ENCODE peak calls at places on chromosomes 7 and 10, in six cellular contexts. X is heart right ventricle, F is GM23338, P is IMR-90, Q is spleen, M is prostate gland. H is an unnamed sample.

GRCh38 chr7:680411-681127 is 45.9 kb upstream of the DNAAF5 start:
- DNase-seq in X (no peak), F (no peak), P (no peak), Q (peak; percentile 64), M (no peak), H (no peak)

GRCh38 chr7:137943132-137943551 is 58.7 kb downstream of the CREB3L2 start:
- DNase-seq in X (peak; percentile 69), F (peak; percentile 57), P (peak; percentile 98), Q (no peak), M (no peak), H (peak; percentile 82)

GRCh38 chr7:111499027-111499426 is 63.3 kb downstream of the IMMP2L start:
- DNase-seq in X (no peak), F (no peak), P (peak; percentile 83), Q (no peak), M (no peak), H (no peak)

GRCh38 chr7:138866353-138866752 is 68.4 kb upstream of the ATP6V0A4 start:
- DNase-seq in X (no peak), F (peak; percentile 31), P (no peak), Q (no peak), M (no peak), H (no peak)

GRCh38 chr7:45511721-45512422 is 62.3 kb upstream of the ADCY1 start:
- DNase-seq in X (no peak), F (no peak), P (no peak), Q (no peak), M (no peak), H (no peak)

GRCh38 chr7:1567082-1567771 is 2.6 kb downstream of the PSMG3 start:
- DNase-seq in X (no peak), F (no peak), P (peak; percentile 79), Q (no peak), M (no peak), H (no peak)

GRCh38 chr10:116287906-116288501 is 15.0 kb upstream of the GFRA1 start:
- DNase-seq in X (peak; percentile 37), F (peak; percentile 70), P (peak; percentile 64), Q (no peak), M (no peak), H (peak; percentile 69)

GRCh38 chr10:14653271-14654161 is 121.2 kb downstream of the FAM107B start:
- DNase-seq in X (peak; percentile 28), F (peak; percentile 82), P (peak; percentile 74), Q (no peak), M (peak; percentile 42), H (peak; percentile 49)

GRCh38 chr7:101900103-101900502 is 82.7 kb downstream of the CUX1 start:
- DNase-seq in X (peak; percentile 66), F (no peak), P (no peak), Q (peak; percentile 69), M (peak; percentile 81), H (no peak)

GRCh38 chr10:18683427-18683826 is 24.2 kb downstream of the ARL5B start:
- DNase-seq in X (no peak), F (no peak), P (peak; percentile 82), Q (no peak), M (no peak), H (no peak)

GRCh38 chr7:35725280-35725680 is 30.3 kb upstream of the HERPUD2 start:
- DNase-seq in X (no peak), F (peak; percentile 27), P (no peak), Q (peak; percentile 89), M (no peak), H (no peak)

GRCh38 chr7:102264367-102264891 is 22.2 kb upstream of the SH2B2 start:
- DNase-seq in X (no peak), F (no peak), P (peak; percentile 78), Q (no peak), M (no peak), H (no peak)

GRCh38 chr10:43707755-43708154 is 59.1 kb upstream of the ZNF32 start:
- DNase-seq in X (peak; percentile 84), F (no peak), P (no peak), Q (peak; percentile 78), M (no peak), H (no peak)

GRCh38 chr7:30974605-30975256 is 11.0 kb downstream of the GHRHR start:
- DNase-seq in X (peak; percentile 69), F (peak; percentile 88), P (peak; percentile 40), Q (no peak), M (peak; percentile 29), H (peak; percentile 59)

GRCh38 chr10:31083765-31084184 is 52.1 kb upstream of the ZNF438 start:
- DNase-seq in X (peak; percentile 51), F (peak; percentile 81), P (peak; percentile 39), Q (no peak), M (no peak), H (peak; percentile 82)

GRCh38 chr7:137169282-137169698 is 174.2 kb downstream of the PTN start:
- DNase-seq in X (peak; percentile 57), F (peak; percentile 88), P (peak; percentile 85), Q (no peak), M (peak; percentile 21), H (peak; percentile 95)

GRCh38 chr7:1046722-1047679 is 2.7 kb downstream of the GPR146 start:
- DNase-seq in X (no peak), F (no peak), P (no peak), Q (peak; percentile 45), M (peak; percentile 81), H (no peak)

GRCh38 chr10:119502214-119502613 is 40.3 kb downstream of the RGS10 start:
- DNase-seq in X (no peak), F (no peak), P (no peak), Q (peak; percentile 89), M (no peak), H (no peak)

GRCh38 chr7:47636693-47637175 is 54.8 kb upstream of the TNS3 start:
- DNase-seq in X (no peak), F (no peak), P (no peak), Q (no peak), M (no peak), H (peak; percentile 58)

GRCh38 chr10:88256013-88256680 is 327.0 kb downstream of the RNLS start:
- DNase-seq in X (peak; percentile 85), F (no peak), P (no peak), Q (no peak), M (no peak), H (no peak)

GRCh38 chr10:21675157-21675796 is 141.2 kb downstream of the MLLT10 start:
- DNase-seq in X (no peak), F (peak; percentile 81), P (peak; percentile 29), Q (no peak), M (no peak), H (peak; percentile 22)

DNA sequence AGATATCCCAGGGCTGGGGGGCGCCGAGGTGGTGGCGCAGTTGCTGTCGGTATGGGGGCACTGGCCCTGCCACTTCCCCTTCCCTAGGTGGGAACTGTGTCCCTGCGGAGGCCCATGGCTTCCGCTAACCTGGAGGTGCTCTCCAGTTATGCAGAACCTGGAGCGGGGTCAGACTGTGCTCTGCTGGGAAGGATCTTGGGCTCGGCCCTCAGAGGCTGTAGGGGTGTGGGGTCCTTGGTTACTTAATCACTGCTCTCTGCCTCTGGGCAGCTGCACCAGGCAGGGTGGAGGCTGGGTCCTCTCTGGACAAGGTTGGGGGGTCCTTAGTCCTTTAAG is 2.4 kb downstream of the BRI3 start:
- DNase-seq in X (no peak), F (no peak), P (no peak), Q (no peak), M (no peak), H (no peak)
- H3K4me3 ChIP-seq in X (peak overlapping the region; percentile 95), F (no peak overlapping the region), P (peak overlapping the region; percentile 88), Q (peak overlapping the region; percentile 73), M (peak overlapping the region; percentile 92), H (no peak overlapping the region)

DNA sequence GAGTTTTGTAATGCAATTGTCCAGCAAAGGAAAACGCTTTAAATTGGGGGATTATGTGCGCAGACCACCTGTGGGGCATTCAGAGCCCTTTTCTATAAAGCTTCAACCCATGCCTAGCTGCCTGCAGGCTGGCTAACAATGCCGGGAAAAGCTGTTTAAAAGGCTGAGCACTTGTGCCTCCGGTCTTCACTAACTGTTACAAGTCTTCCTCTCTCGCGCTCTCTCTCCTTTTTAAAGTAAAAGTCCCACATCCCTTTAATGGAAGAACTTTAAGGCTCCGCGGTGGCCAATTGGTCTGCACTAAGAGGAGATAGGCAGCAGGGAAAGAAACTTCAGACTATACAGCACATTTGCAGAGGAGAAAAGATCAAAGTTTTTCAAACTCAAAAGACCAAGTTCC is 4.6 kb downstream of the FZD8 start:
- DNase-seq in X (no peak), F (peak; percentile 88), P (no peak), Q (no peak), M (no peak), H (no peak)
- H3K27ac ChIP-seq in X (no peak overlapping the region), F (no peak overlapping the region), P (no peak overlapping the region), Q (no peak overlapping the region), M (no peak overlapping the region), H (no peak overlapping the region)

GRCh38 chr10:6236349-6237188 is 33.8 kb downstream of the PFKFB3 start:
- DNase-seq in X (no peak), F (no peak), P (no peak), Q (no peak), M (no peak), H (no peak)

GRCh38 chr10:6234371-6234770 is 31.6 kb downstream of the PFKFB3 start:
- DNase-seq in X (no peak), F (no peak), P (no peak), Q (no peak), M (no peak), H (no peak)

GRCh38 chr10:6239213-6239991 is 36.7 kb downstream of the PFKFB3 start:
- DNase-seq in X (peak; percentile 50), F (no peak), P (peak; percentile 99), Q (no peak), M (no peak), H (peak; percentile 79)

GRCh38 chr10:6240254-6240653 is 37.5 kb downstream of the PFKFB3 start:
- DNase-seq in X (no peak), F (no peak), P (no peak), Q (no peak), M (no peak), H (no peak)

GRCh38 chr10:6237189-6237496 is 34.4 kb downstream of the PFKFB3 start:
- DNase-seq in X (no peak), F (no peak), P (no peak), Q (no peak), M (no peak), H (no peak)
- H3K36me3 ChIP-seq in X (peaks cover 53% of the 10 kb centered on the region), F (no peaks in the 10 kb centered on the region), P (peaks cover 41% of the 10 kb centered on the region), Q (peaks cover 61% of the 10 kb centered on the region), M (no peaks in the 10 kb centered on the region), H (no peaks in the 10 kb centered on the region)

DNA sequence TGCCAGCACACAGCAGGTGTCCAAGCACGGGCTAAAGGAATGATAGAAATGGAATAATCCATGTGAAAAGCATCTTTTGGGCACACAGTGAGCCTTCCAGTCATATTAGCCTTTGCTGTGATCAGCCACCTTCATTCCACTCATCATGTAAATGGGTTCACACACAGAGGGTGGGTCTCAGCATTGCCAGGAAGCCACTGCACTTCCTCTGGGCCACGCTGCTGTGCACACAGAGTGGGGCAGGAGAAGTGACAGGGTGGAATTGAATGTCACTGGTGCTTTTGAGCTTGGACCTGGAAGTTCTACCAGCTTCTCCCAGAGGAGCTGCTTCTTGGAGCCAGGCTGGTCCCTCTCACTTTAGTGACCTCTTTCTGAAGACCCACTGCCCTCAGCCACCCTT is 203.5 kb downstream of the USP6NL start:
- DNase-seq in X (no peak), F (no peak), P (no peak), Q (no peak), M (no peak), H (no peak)
- H3K4me3 ChIP-seq in X (no peak overlapping the region), F (no peak overlapping the region), P (no peak overlapping the region), Q (no peak overlapping the region), M (no peak overlapping the region), H (no peak overlapping the region)

DNA sequence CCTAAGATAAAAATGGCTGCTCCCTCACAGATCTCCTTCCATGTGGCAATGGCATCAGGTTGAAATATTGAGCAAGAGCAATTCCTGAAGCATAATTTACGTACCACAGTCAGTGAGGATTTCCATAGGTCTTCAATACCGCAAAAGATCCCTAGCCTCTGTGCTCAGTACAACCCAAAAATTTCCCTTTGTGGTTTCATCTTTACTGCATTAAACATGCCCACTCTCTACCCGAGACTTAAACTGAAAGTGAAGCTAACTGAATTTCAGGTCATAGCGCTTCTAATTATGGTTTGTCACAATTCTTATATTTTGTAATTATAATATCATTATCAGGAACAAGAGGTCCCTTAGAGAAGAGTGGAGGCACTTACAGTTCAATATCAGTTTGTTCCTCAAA is 1071.1 kb downstream of the XPNPEP1 start:
- DNase-seq in X (no peak), F (no peak), P (no peak), Q (no peak), M (no peak), H (no peak)
- H3K27ac ChIP-seq in X (no peak overlapping the region), F (no peak overlapping the region), P (no peak overlapping the region), Q (no peak overlapping the region), M (no peak overlapping the region), H (no peak overlapping the region)